ENCODE peak calls at places on chromosomes 7 and 10, in seven cellular contexts. One of them, this sample, is unnamed.

GRCh38 chr10:97904026-97904410 is 54.4 kb downstream of the GOLGA7B start:
- DNase-seq in CD4-positive, CD25-positive, alpha-beta regulatory T cell: no peak
- DNase-seq in skeletal muscle cell: no peak
- DNase-seq in activated naive CD4-positive, alpha-beta T cell treated with anti-CD3 and anti-CD28 coated beads for 36 hours: no peak
- DNase-seq in hypothalamus: no peak
- DNase-seq in globus pallidus: no peak
- DNase-seq in glutamatergic neuron: no peak
- DNase-seq in this sample: no peak

GRCh38 chr7:111089822-111090426 is 1.0 kb upstream of the LRRN3 start:
- DNase-seq in glutamatergic neuron: no peak
- DNase-seq in globus pallidus: peak
- DNase-seq in activated naive CD4-positive, alpha-beta T cell treated with anti-CD3 and anti-CD28 coated beads for 36 hours: no peak
- DNase-seq in hypothalamus: no peak
- DNase-seq in CD4-positive, CD25-positive, alpha-beta regulatory T cell: peak
- DNase-seq in skeletal muscle cell: no peak
- DNase-seq in this sample: no peak

GRCh38 chr10:105292236-105292635 is 651.1 kb downstream of the SORCS3 start:
- DNase-seq in globus pallidus: no peak
- DNase-seq in hypothalamus: no peak
- DNase-seq in CD4-positive, CD25-positive, alpha-beta regulatory T cell: no peak
- DNase-seq in activated naive CD4-positive, alpha-beta T cell treated with anti-CD3 and anti-CD28 coated beads for 36 hours: no peak
- DNase-seq in skeletal muscle cell: no peak
- DNase-seq in glutamatergic neuron: no peak
- DNase-seq in this sample: no peak

GRCh38 chr7:94418851-94419250 is 24.2 kb downstream of the COL1A2 start:
- DNase-seq in CD4-positive, CD25-positive, alpha-beta regulatory T cell: no peak
- DNase-seq in skeletal muscle cell: no peak
- DNase-seq in glutamatergic neuron: no peak
- DNase-seq in activated naive CD4-positive, alpha-beta T cell treated with anti-CD3 and anti-CD28 coated beads for 36 hours: no peak
- DNase-seq in globus pallidus: no peak
- DNase-seq in hypothalamus: no peak
- DNase-seq in this sample: no peak

GRCh38 chr7:102030696-102031095 is 213.3 kb downstream of the CUX1 start:
- DNase-seq in globus pallidus: no peak
- DNase-seq in activated naive CD4-positive, alpha-beta T cell treated with anti-CD3 and anti-CD28 coated beads for 36 hours: no peak
- DNase-seq in hypothalamus: no peak
- DNase-seq in skeletal muscle cell: no peak
- DNase-seq in glutamatergic neuron: no peak
- DNase-seq in CD4-positive, CD25-positive, alpha-beta regulatory T cell: no peak
- DNase-seq in this sample: no peak

GRCh38 chr7:135616136-135616535 is 46.2 kb upstream of the STMP1 start:
- DNase-seq in activated naive CD4-positive, alpha-beta T cell treated with anti-CD3 and anti-CD28 coated beads for 36 hours: no peak
- DNase-seq in globus pallidus: no peak
- DNase-seq in CD4-positive, CD25-positive, alpha-beta regulatory T cell: no peak
- DNase-seq in skeletal muscle cell: no peak
- DNase-seq in hypothalamus: no peak
- DNase-seq in glutamatergic neuron: no peak
- DNase-seq in this sample: no peak

GRCh38 chr7:84914598-84914997 is 272.3 kb downstream of the SEMA3D start:
- DNase-seq in activated naive CD4-positive, alpha-beta T cell treated with anti-CD3 and anti-CD28 coated beads for 36 hours: no peak
- DNase-seq in hypothalamus: no peak
- DNase-seq in globus pallidus: no peak
- DNase-seq in CD4-positive, CD25-positive, alpha-beta regulatory T cell: no peak
- DNase-seq in skeletal muscle cell: no peak
- DNase-seq in glutamatergic neuron: no peak
- DNase-seq in this sample: no peak

GRCh38 chr10:102347236-102347828 is 48.2 kb upstream of the NFKB2 start:
- DNase-seq in skeletal muscle cell: no peak
- DNase-seq in CD4-positive, CD25-positive, alpha-beta regulatory T cell: no peak
- DNase-seq in hypothalamus: peak
- DNase-seq in globus pallidus: no peak
- DNase-seq in activated naive CD4-positive, alpha-beta T cell treated with anti-CD3 and anti-CD28 coated beads for 36 hours: peak
- DNase-seq in glutamatergic neuron: peak
- DNase-seq in this sample: peak

GRCh38 chr7:147279951-147280350 is 1163.3 kb downstream of the CNTNAP2 start:
- DNase-seq in CD4-positive, CD25-positive, alpha-beta regulatory T cell: no peak
- DNase-seq in hypothalamus: no peak
- DNase-seq in skeletal muscle cell: no peak
- DNase-seq in glutamatergic neuron: no peak
- DNase-seq in globus pallidus: peak
- DNase-seq in activated naive CD4-positive, alpha-beta T cell treated with anti-CD3 and anti-CD28 coated beads for 36 hours: no peak
- DNase-seq in this sample: no peak

GRCh38 chr10:85319150-85319549 is 990.8 kb downstream of the CCSER2 start:
- DNase-seq in hypothalamus: no peak
- DNase-seq in CD4-positive, CD25-positive, alpha-beta regulatory T cell: no peak
- DNase-seq in globus pallidus: peak
- DNase-seq in activated naive CD4-positive, alpha-beta T cell treated with anti-CD3 and anti-CD28 coated beads for 36 hours: no peak
- DNase-seq in glutamatergic neuron: no peak
- DNase-seq in skeletal muscle cell: no peak
- DNase-seq in this sample: peak

GRCh38 chr10:43949351-43949750 is 300.7 kb upstream of the ZNF32 start:
- DNase-seq in activated naive CD4-positive, alpha-beta T cell treated with anti-CD3 and anti-CD28 coated beads for 36 hours: no peak
- DNase-seq in globus pallidus: no peak
- DNase-seq in skeletal muscle cell: no peak
- DNase-seq in CD4-positive, CD25-positive, alpha-beta regulatory T cell: no peak
- DNase-seq in glutamatergic neuron: no peak
- DNase-seq in hypothalamus: no peak
- DNase-seq in this sample: no peak

GRCh38 chr10:46552526-46553237 is 3.8 kb downstream of the GPRIN2 start:
- DNase-seq in skeletal muscle cell: no peak
- DNase-seq in hypothalamus: no peak
- DNase-seq in CD4-positive, CD25-positive, alpha-beta regulatory T cell: no peak
- DNase-seq in globus pallidus: no peak
- DNase-seq in glutamatergic neuron: no peak
- DNase-seq in activated naive CD4-positive, alpha-beta T cell treated with anti-CD3 and anti-CD28 coated beads for 36 hours: no peak
- DNase-seq in this sample: no peak

This sample was measured in amygdala.